ENCODE peak calls at places on chromosomes 7 and 10, in nine cellular contexts. One of them, this sample, is unnamed.

GRCh38 chr7:132232394-132232793 is 343.9 kb downstream of the PLXNA4 start:
- DNase-seq in GM06990: no peak
- DNase-seq in substantia nigra: no peak
- DNase-seq in tibial artery: no peak
- DNase-seq in SW 1271: no peak
- DNase-seq in HTR-8/SVneo: no peak
- DNase-seq in GM23248: no peak
- DNase-seq in NCI-H2171: no peak
- DNase-seq in astrocyte of the spinal cord: no peak
- DNase-seq in this sample: no peak

GRCh38 chr7:151017953-151018420 is 6.3 kb downstream of the ATG9B start:
- DNase-seq in GM06990: peak
- DNase-seq in substantia nigra: peak
- DNase-seq in tibial artery: peak
- DNase-seq in SW 1271: no peak
- DNase-seq in HTR-8/SVneo: peak
- DNase-seq in GM23248: peak
- DNase-seq in NCI-H2171: peak
- DNase-seq in astrocyte of the spinal cord: peak
- DNase-seq in this sample: peak

GRCh38 chr7:137642031-137642430 is 204.7 kb downstream of the DGKI start:
- DNase-seq in GM06990: no peak
- DNase-seq in substantia nigra: no peak
- DNase-seq in tibial artery: no peak
- DNase-seq in SW 1271: no peak
- DNase-seq in HTR-8/SVneo: no peak
- DNase-seq in GM23248: peak
- DNase-seq in NCI-H2171: no peak
- DNase-seq in astrocyte of the spinal cord: no peak
- DNase-seq in this sample: no peak

GRCh38 chr7:99693427-99694200 is 13.8 kb upstream of the CYP3A5 start:
- DNase-seq in GM06990: no peak
- DNase-seq in substantia nigra: no peak
- DNase-seq in tibial artery: no peak
- DNase-seq in SW 1271: no peak
- DNase-seq in HTR-8/SVneo: no peak
- DNase-seq in GM23248: no peak
- DNase-seq in NCI-H2171: no peak
- DNase-seq in astrocyte of the spinal cord: no peak
- DNase-seq in this sample: peak

GRCh38 chr10:32005050-32005449 is 51.2 kb downstream of the KIF5B start:
- DNase-seq in GM06990: peak
- DNase-seq in substantia nigra: no peak
- DNase-seq in tibial artery: no peak
- DNase-seq in SW 1271: no peak
- DNase-seq in HTR-8/SVneo: peak
- DNase-seq in GM23248: peak
- DNase-seq in NCI-H2171: no peak
- DNase-seq in astrocyte of the spinal cord: peak
- DNase-seq in this sample: peak

GRCh38 chr7:140214075-140214684 is 37.4 kb upstream of the KDM7A start:
- DNase-seq in GM06990: peak
- DNase-seq in substantia nigra: no peak
- DNase-seq in tibial artery: peak
- DNase-seq in SW 1271: no peak
- DNase-seq in HTR-8/SVneo: no peak
- DNase-seq in GM23248: peak
- DNase-seq in NCI-H2171: no peak
- DNase-seq in astrocyte of the spinal cord: peak
- DNase-seq in this sample: no peak

GRCh38 chr7:8627322-8627721 is 193.9 kb downstream of the NXPH1 start:
- DNase-seq in GM06990: no peak
- DNase-seq in substantia nigra: no peak
- DNase-seq in tibial artery: no peak
- DNase-seq in SW 1271: no peak
- DNase-seq in HTR-8/SVneo: no peak
- DNase-seq in GM23248: no peak
- DNase-seq in NCI-H2171: no peak
- DNase-seq in astrocyte of the spinal cord: no peak
- DNase-seq in this sample: no peak

GRCh38 chr10:26448706-26449435 is 10.7 kb downstream of the APBB1IP start:
- DNase-seq in GM06990: peak
- DNase-seq in substantia nigra: no peak
- DNase-seq in tibial artery: no peak
- DNase-seq in SW 1271: no peak
- DNase-seq in HTR-8/SVneo: no peak
- DNase-seq in GM23248: no peak
- DNase-seq in NCI-H2171: no peak
- DNase-seq in astrocyte of the spinal cord: no peak
- DNase-seq in this sample: peak

GRCh38 chr10:90227259-90227658 is 525.9 kb downstream of the KIF20B start:
- DNase-seq in GM06990: peak
- DNase-seq in substantia nigra: no peak
- DNase-seq in tibial artery: no peak
- DNase-seq in SW 1271: no peak
- DNase-seq in HTR-8/SVneo: no peak
- DNase-seq in GM23248: peak
- DNase-seq in NCI-H2171: no peak
- DNase-seq in astrocyte of the spinal cord: peak
- DNase-seq in this sample: no peak

This sample was measured in T-cell.